ENCODE peak calls at places on chromosome 15, in five cellular contexts. S is fibroblast of the aortic adventitia, G is breast epithelium, I is GM12878, L is occipital lobe. O is an unnamed sample.

GRCh38 chr15:100170280-100170654 is 171.5 kb downstream of the ADAMTS17 start:
- DNase-seq in S (no peak), G (no peak), I (peak), L (no peak), O (peak)

GRCh38 chr15:34304613-34305012 is 33.0 kb downstream of the SLC12A6 start:
- DNase-seq in S (peak), G (no peak), I (no peak), L (no peak), O (no peak)

GRCh38 chr15:39362832-39363561 is 217.9 kb upstream of the THBS1 start:
- DNase-seq in S (peak), G (no peak), I (no peak), L (no peak), O (no peak)

GRCh38 chr15:95912280-95912625 is 418.2 kb upstream of the NR2F2 start:
- DNase-seq in S (no peak), G (no peak), I (no peak), L (no peak), O (no peak)

GRCh38 chr15:70347766-70348558 is 250.2 kb upstream of the TLE3 start:
- DNase-seq in S (no peak), G (peak), I (no peak), L (no peak), O (no peak)

GRCh38 chr15:56180851-56181250 is 62.8 kb downstream of the RFX7 start:
- DNase-seq in S (no peak), G (no peak), I (no peak), L (no peak), O (no peak)

GRCh38 chr15:101043011-101043410 is 123.9 kb downstream of the LRRK1 start:
- DNase-seq in S (no peak), G (no peak), I (no peak), L (no peak), O (no peak)

GRCh38 chr15:78302579-78302978 is 3.2 kb upstream of the SKIC8 start:
- DNase-seq in S (peak), G (no peak), I (no peak), L (no peak), O (no peak)

GRCh38 chr15:89647191-89647851 is 7.9 kb downstream of the KIF7 start:
- DNase-seq in S (peak), G (peak), I (no peak), L (no peak), O (peak)

GRCh38 chr15:53811530-53811929 is 52.1 kb upstream of the WDR72 start:
- DNase-seq in S (peak), G (no peak), I (no peak), L (no peak), O (no peak)

O was measured in GM06990.